ENCODE peak calls at places on chromosomes 4 and X, in nine cellular contexts. One of them, this sample, is unnamed.
A peak's percentile ranks its signal among the peaks of the same experiment; 100 is the strongest.

GRCh38 chr4:2824329-2825183 is 19.1 kb upstream of the ADD1 start:
- DNase-seq in uterus: no peak
- DNase-seq in vagina: no peak
- DNase-seq in sigmoid colon: peak; percentile 65
- DNase-seq in transverse colon: no peak
- DNase-seq in ovary: no peak
- DNase-seq in heart left ventricle: peak; percentile 19
- DNase-seq in right lobe of liver: peak; percentile 55
- DNase-seq in esophagus squamous epithelium: no peak
- DNase-seq in this sample: peak; percentile 71

GRCh38 chrX:149124526-149125108 is 380.5 kb downstream of the IDS start:
- DNase-seq in transverse colon: no peak
- DNase-seq in esophagus squamous epithelium: no peak
- DNase-seq in sigmoid colon: no peak
- DNase-seq in vagina: no peak
- DNase-seq in uterus: no peak
- DNase-seq in heart left ventricle: no peak
- DNase-seq in ovary: no peak
- DNase-seq in right lobe of liver: no peak
- DNase-seq in this sample: no peak

GRCh38 chr4:3526456-3526855 is 5.8 kb downstream of the LRPAP1 start:
- DNase-seq in right lobe of liver: no peak
- DNase-seq in vagina: no peak
- DNase-seq in esophagus squamous epithelium: no peak
- DNase-seq in uterus: no peak
- DNase-seq in sigmoid colon: peak; percentile 43
- DNase-seq in heart left ventricle: no peak
- DNase-seq in transverse colon: no peak
- DNase-seq in ovary: no peak
- DNase-seq in this sample: no peak

GRCh38 chr4:8915201-8916200 is 43.9 kb upstream of the HMX1 start:
- DNase-seq in heart left ventricle: peak; percentile 10
- DNase-seq in vagina: peak; percentile 96
- DNase-seq in esophagus squamous epithelium: no peak
- DNase-seq in right lobe of liver: peak; percentile 24
- DNase-seq in transverse colon: no peak
- DNase-seq in uterus: no peak
- DNase-seq in sigmoid colon: peak; percentile 46
- DNase-seq in ovary: peak; percentile 5
- DNase-seq in this sample: peak; percentile 46

GRCh38 chrX:3175659-3176438 is 134.6 kb downstream of the ARSF start:
- DNase-seq in uterus: no peak
- DNase-seq in ovary: no peak
- DNase-seq in right lobe of liver: no peak
- DNase-seq in sigmoid colon: no peak
- DNase-seq in esophagus squamous epithelium: no peak
- DNase-seq in heart left ventricle: no peak
- DNase-seq in vagina: no peak
- DNase-seq in transverse colon: no peak
- DNase-seq in this sample: no peak

GRCh38 chr4:149708513-149709175 is 107.0 kb downstream of the IQCM start:
- DNase-seq in heart left ventricle: no peak
- DNase-seq in sigmoid colon: no peak
- DNase-seq in uterus: no peak
- DNase-seq in transverse colon: no peak
- DNase-seq in vagina: no peak
- DNase-seq in right lobe of liver: no peak
- DNase-seq in esophagus squamous epithelium: no peak
- DNase-seq in ovary: no peak
- DNase-seq in this sample: no peak

GRCh38 chr4:113013746-113014145 is 35.7 kb upstream of the ANK2 start:
- DNase-seq in ovary: no peak
- DNase-seq in transverse colon: no peak
- DNase-seq in sigmoid colon: no peak
- DNase-seq in right lobe of liver: no peak
- DNase-seq in heart left ventricle: no peak
- DNase-seq in vagina: no peak
- DNase-seq in esophagus squamous epithelium: no peak
- DNase-seq in uterus: no peak
- DNase-seq in this sample: no peak

GRCh38 chrX:107716816-107717700 is 58.5 kb downstream of the TSC22D3 start:
- DNase-seq in sigmoid colon: peak; percentile 97
- DNase-seq in ovary: peak; percentile 91
- DNase-seq in esophagus squamous epithelium: peak; percentile 76
- DNase-seq in uterus: peak; percentile 85
- DNase-seq in right lobe of liver: peak; percentile 90
- DNase-seq in vagina: no peak
- DNase-seq in heart left ventricle: peak; percentile 89
- DNase-seq in transverse colon: peak; percentile 90
- DNase-seq in this sample: peak; percentile 95

DNA sequence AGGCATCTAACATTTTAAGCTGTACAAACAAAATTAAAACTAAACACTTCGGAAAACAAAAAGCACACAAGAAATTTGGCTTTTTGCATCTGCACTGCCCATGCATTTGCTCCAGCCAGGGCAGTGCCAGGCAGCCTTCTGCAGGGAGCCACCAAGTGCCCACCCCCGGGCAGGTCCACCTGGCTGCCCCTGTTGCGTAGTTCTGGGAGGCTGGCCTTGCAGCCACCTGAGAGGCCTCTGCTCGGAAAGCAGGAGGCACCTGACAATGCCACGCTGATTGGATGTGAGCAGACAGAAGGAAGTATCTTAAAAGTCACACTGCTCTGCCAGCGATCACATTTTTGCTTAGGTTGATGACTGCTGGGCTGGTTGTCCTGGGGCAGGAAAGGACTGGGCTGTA is 3.5 kb downstream of the TMEM271 start:
- DNase-seq in ovary: no peak
- DNase-seq in uterus: no peak
- DNase-seq in esophagus squamous epithelium: no peak
- DNase-seq in transverse colon: no peak
- DNase-seq in vagina: no peak
- DNase-seq in heart left ventricle: no peak
- DNase-seq in sigmoid colon: no peak
- DNase-seq in right lobe of liver: no peak
- DNase-seq in this sample: no peak
- H3K27me3 ChIP-seq in ovary: no peaks in the 10 kb centered on the region
- H3K27me3 ChIP-seq in uterus: peaks cover 6% of the 10 kb centered on the region
- H3K27me3 ChIP-seq in esophagus squamous epithelium: peaks cover 95% of the 10 kb centered on the region
- H3K27me3 ChIP-seq in transverse colon: peaks cover 73% of the 10 kb centered on the region
- H3K27me3 ChIP-seq in vagina: peaks cover 7% of the 10 kb centered on the region
- H3K27me3 ChIP-seq in heart left ventricle: peaks cover 17% of the 10 kb centered on the region
- H3K27me3 ChIP-seq in sigmoid colon: peaks cover 93% of the 10 kb centered on the region
- H3K27me3 ChIP-seq in right lobe of liver: peaks cover 11% of the 10 kb centered on the region
- H3K27me3 ChIP-seq in this sample: peaks cover 69% of the 10 kb centered on the region

GRCh38 chr4:68406479-68406859 is 40.8 kb upstream of the TMPRSS11E start:
- DNase-seq in vagina: no peak
- DNase-seq in uterus: no peak
- DNase-seq in esophagus squamous epithelium: no peak
- DNase-seq in transverse colon: no peak
- DNase-seq in ovary: no peak
- DNase-seq in sigmoid colon: no peak
- DNase-seq in right lobe of liver: no peak
- DNase-seq in heart left ventricle: no peak
- DNase-seq in this sample: no peak
- H3K27ac ChIP-seq in vagina: no peak overlapping the region
- H3K27ac ChIP-seq in uterus: no peak overlapping the region
- H3K27ac ChIP-seq in esophagus squamous epithelium: no peak overlapping the region
- H3K27ac ChIP-seq in transverse colon: no peak overlapping the region
- H3K27ac ChIP-seq in ovary: no peak overlapping the region
- H3K27ac ChIP-seq in sigmoid colon: no peak overlapping the region
- H3K27ac ChIP-seq in right lobe of liver: no peak overlapping the region
- H3K27ac ChIP-seq in heart left ventricle: no peak overlapping the region
- H3K27ac ChIP-seq in this sample: no peak overlapping the region

GRCh38 chrX:119466970-119467369 is 1.3 kb upstream of the SLC25A5 start:
- DNase-seq in esophagus squamous epithelium: no peak
- DNase-seq in uterus: no peak
- DNase-seq in sigmoid colon: no peak
- DNase-seq in vagina: no peak
- DNase-seq in heart left ventricle: no peak
- DNase-seq in ovary: no peak
- DNase-seq in right lobe of liver: peak; percentile 45
- DNase-seq in transverse colon: no peak
- DNase-seq in this sample: no peak

GRCh38 chrX:119467842-119468185 is 430 bp upstream of the SLC25A5 start:
- DNase-seq in heart left ventricle: no peak
- DNase-seq in right lobe of liver: no peak
- DNase-seq in transverse colon: no peak
- DNase-seq in ovary: no peak
- DNase-seq in esophagus squamous epithelium: no peak
- DNase-seq in sigmoid colon: no peak
- DNase-seq in vagina: no peak
- DNase-seq in uterus: no peak
- DNase-seq in this sample: no peak

GRCh38 chrX:119467433-119467832 is 811 bp upstream of the SLC25A5 start:
- DNase-seq in heart left ventricle: no peak
- DNase-seq in esophagus squamous epithelium: no peak
- DNase-seq in transverse colon: no peak
- DNase-seq in vagina: no peak
- DNase-seq in right lobe of liver: peak; percentile 58
- DNase-seq in uterus: no peak
- DNase-seq in ovary: no peak
- DNase-seq in sigmoid colon: no peak
- DNase-seq in this sample: no peak

GRCh38 chrX:119468186-119468929 is at the start of gene SLC25A5:
- DNase-seq in esophagus squamous epithelium: peak; percentile 21
- DNase-seq in heart left ventricle: peak; percentile 87
- DNase-seq in sigmoid colon: peak; percentile 93
- DNase-seq in right lobe of liver: peak; percentile 90
- DNase-seq in ovary: peak; percentile 80
- DNase-seq in vagina: no peak
- DNase-seq in transverse colon: peak; percentile 88
- DNase-seq in uterus: peak; percentile 82
- DNase-seq in this sample: peak; percentile 82

DNA sequence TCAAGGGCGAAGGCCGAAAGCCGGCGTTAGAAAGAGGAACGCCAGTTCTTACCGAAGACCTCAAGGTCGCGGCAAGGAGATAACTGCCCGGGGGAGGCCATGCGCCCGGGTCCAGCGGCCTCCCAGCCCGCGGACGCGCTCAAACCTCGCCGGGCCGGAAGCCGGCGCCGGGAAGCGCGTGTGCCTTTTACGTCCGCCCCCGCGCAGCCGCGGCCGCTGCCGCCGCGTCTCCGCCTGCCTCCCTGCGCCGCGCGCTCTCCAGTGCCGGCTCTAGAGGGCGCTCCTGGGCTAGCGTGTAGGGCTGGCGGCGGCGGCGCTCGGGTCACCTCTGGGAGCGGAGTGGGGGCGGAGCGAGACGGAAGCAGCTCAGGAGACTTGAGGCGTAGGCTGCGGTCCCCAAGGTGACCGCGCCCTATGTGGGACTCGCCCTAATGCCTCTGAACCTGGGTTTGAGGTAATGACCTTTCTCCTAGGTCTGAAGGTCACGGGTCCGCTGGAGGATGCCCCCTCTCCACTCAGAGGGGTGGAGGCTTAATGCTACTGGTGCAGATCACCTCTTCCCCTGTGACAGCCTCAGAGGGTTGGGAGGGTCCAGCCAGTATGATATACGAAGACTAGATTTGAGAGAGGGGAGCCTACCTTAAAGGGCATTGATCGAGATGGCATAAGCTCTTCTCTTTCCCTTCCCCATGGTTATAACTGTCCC is 839 bp downstream of the SLC25A5 start:
- DNase-seq in vagina: no peak
- DNase-seq in uterus: peak; percentile 86
- DNase-seq in ovary: peak; percentile 86
- DNase-seq in right lobe of liver: peak; percentile 87
- DNase-seq in esophagus squamous epithelium: peak; percentile 31
- DNase-seq in sigmoid colon: peak; percentile 93
- DNase-seq in transverse colon: peak; percentile 93
- DNase-seq in heart left ventricle: peak; percentile 89
- DNase-seq in this sample: peak; percentile 85
- TF ChIP-seq POLR2A in vagina: no peak
- TF ChIP-seq POLR2A in uterus: peak; percentile 35
- TF ChIP-seq POLR2A in ovary: no peak
- TF ChIP-seq POLR2A in right lobe of liver: no peak
- TF ChIP-seq POLR2A in esophagus squamous epithelium: peak; percentile 35
- TF ChIP-seq POLR2A in sigmoid colon: no peak
- TF ChIP-seq POLR2A in transverse colon: no peak
- TF ChIP-seq POLR2A in heart left ventricle: peak; percentile 52
- TF ChIP-seq POLR2A in this sample: no peak

GRCh38 chr4:7506119-7506518 is 71.4 kb upstream of the PSAPL1 start:
- DNase-seq in uterus: no peak
- DNase-seq in vagina: no peak
- DNase-seq in transverse colon: no peak
- DNase-seq in ovary: no peak
- DNase-seq in esophagus squamous epithelium: no peak
- DNase-seq in heart left ventricle: no peak
- DNase-seq in sigmoid colon: no peak
- DNase-seq in right lobe of liver: no peak
- DNase-seq in this sample: no peak

GRCh38 chr4:7506572-7506971 is 71.8 kb upstream of the PSAPL1 start:
- DNase-seq in transverse colon: no peak
- DNase-seq in heart left ventricle: no peak
- DNase-seq in esophagus squamous epithelium: no peak
- DNase-seq in right lobe of liver: no peak
- DNase-seq in vagina: no peak
- DNase-seq in uterus: no peak
- DNase-seq in ovary: no peak
- DNase-seq in sigmoid colon: no peak
- DNase-seq in this sample: no peak

GRCh38 chr4:7507381-7507780 is 72.7 kb upstream of the PSAPL1 start:
- DNase-seq in transverse colon: no peak
- DNase-seq in ovary: no peak
- DNase-seq in heart left ventricle: no peak
- DNase-seq in vagina: no peak
- DNase-seq in uterus: no peak
- DNase-seq in right lobe of liver: no peak
- DNase-seq in esophagus squamous epithelium: no peak
- DNase-seq in sigmoid colon: no peak
- DNase-seq in this sample: no peak

GRCh38 chr4:7503597-7503996 is 68.9 kb upstream of the PSAPL1 start:
- DNase-seq in vagina: no peak
- DNase-seq in right lobe of liver: no peak
- DNase-seq in transverse colon: no peak
- DNase-seq in esophagus squamous epithelium: no peak
- DNase-seq in uterus: no peak
- DNase-seq in sigmoid colon: no peak
- DNase-seq in heart left ventricle: no peak
- DNase-seq in ovary: no peak
- DNase-seq in this sample: no peak

DNA sequence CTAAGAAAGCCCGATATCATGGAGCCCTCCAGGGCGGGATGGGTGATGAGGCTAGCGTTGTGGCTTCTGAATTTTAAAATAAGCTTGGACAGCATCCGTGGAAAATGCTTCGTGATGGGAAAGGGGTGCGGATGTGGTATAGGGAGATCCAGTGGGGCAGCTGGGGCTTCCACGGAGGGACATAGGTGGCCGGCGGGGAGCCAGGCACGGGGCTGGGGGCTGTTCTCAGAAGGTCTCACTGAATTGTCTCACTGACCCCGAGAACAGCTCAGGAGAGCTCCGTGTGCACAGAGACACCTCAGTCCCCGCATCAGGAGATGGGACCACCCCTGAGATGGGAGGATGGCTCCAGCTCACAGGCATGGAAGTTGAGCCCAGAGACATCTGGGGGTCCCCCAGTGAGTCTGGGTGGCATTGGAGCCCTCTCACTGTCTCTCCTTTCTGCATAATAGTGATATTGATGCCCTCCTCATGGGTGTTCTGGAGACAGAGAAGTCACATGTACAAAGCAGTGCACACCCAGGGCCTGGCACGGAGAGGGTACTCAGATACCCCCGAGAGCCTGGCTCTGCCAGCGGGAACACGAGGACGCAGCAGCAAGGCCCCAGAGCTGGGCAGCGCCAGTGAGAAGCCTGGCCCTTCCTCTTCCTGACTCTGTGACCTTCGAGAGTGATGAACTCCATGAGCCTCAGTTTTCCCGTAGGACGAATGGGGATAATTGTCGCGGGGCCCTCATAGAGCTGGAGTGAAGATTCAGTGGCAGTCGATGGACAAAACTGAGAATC is 70.6 kb upstream of the PSAPL1 start:
- DNase-seq in right lobe of liver: no peak
- DNase-seq in esophagus squamous epithelium: no peak
- DNase-seq in vagina: no peak
- DNase-seq in ovary: no peak
- DNase-seq in heart left ventricle: no peak
- DNase-seq in uterus: no peak
- DNase-seq in sigmoid colon: no peak
- DNase-seq in transverse colon: no peak
- DNase-seq in this sample: no peak
- H3K27me3 ChIP-seq in right lobe of liver: no peaks in the 10 kb centered on the region
- H3K27me3 ChIP-seq in esophagus squamous epithelium: peaks cover 23% of the 10 kb centered on the region
- H3K27me3 ChIP-seq in vagina: no peaks in the 10 kb centered on the region
- H3K27me3 ChIP-seq in ovary: no peaks in the 10 kb centered on the region
- H3K27me3 ChIP-seq in heart left ventricle: no peaks in the 10 kb centered on the region
- H3K27me3 ChIP-seq in uterus: no peaks in the 10 kb centered on the region
- H3K27me3 ChIP-seq in sigmoid colon: no peaks in the 10 kb centered on the region
- H3K27me3 ChIP-seq in transverse colon: no peaks in the 10 kb centered on the region
- H3K27me3 ChIP-seq in this sample: peaks cover 10% of the 10 kb centered on the region